ENCODE peak calls at places on chromosomes 11 and 22, in four cellular contexts. L, A, J and S are unnamed samples.

GRCh38 chr22:47884200-47884599 is 1121.8 kb downstream of the TBC1D22A start:
- DNase-seq in L (no peak), A (no peak), J (no peak), S (no peak)

GRCh38 chr11:89381094-89381493 is 110.1 kb downstream of the NOX4 start:
- DNase-seq in L (no peak), A (no peak), J (no peak), S (no peak)

GRCh38 chr22:48302657-48303359 is 1524.9 kb downstream of the BRD1 start:
- DNase-seq in L (no peak), A (no peak), J (no peak), S (no peak)

GRCh38 chr22:20430101-20430640 is 7.5 kb downstream of the SCARF2 start:
- DNase-seq in L (peak; percentile 67), A (no peak), J (no peak), S (no peak)

GRCh38 chr11:2150206-2150847 is 10.7 kb downstream of the INS start:
- DNase-seq in L (no peak), A (peak; percentile 76), J (peak; percentile 72), S (peak; percentile 62)

GRCh38 chr22:33747576-33748180 is 172.6 kb downstream of the LARGE1 start:
- DNase-seq in L (no peak), A (peak; percentile 18), J (no peak), S (no peak)

GRCh38 chr11:103007521-103007920 is 52.0 kb upstream of the MMP13 start:
- DNase-seq in L (no peak), A (no peak), J (no peak), S (no peak)

GRCh38 chr22:41910599-41911291 is 4.1 kb downstream of the SHISA8 start:
- DNase-seq in L (no peak), A (peak; percentile 67), J (no peak), S (no peak)

GRCh38 chr11:36400768-36401455 is 104.8 kb downstream of the PRR5L start:
- DNase-seq in L (no peak), A (no peak), J (no peak), S (no peak)

GRCh38 chr11:95908826-95909225 is 15.1 kb downstream of the MTMR2 start:
- DNase-seq in L (no peak), A (no peak), J (no peak), S (no peak)

GRCh38 chr11:93704237-93704636 is 37.1 kb downstream of the TAF1D start:
- DNase-seq in L (no peak), A (no peak), J (peak; percentile 4), S (no peak)

GRCh38 chr11:8810331-8811301 is 100.4 kb upstream of the AKIP1 start:
- DNase-seq in L (peak; percentile 53), A (peak; percentile 86), J (peak; percentile 63), S (no peak)

GRCh38 chr22:27748355-27749168 is 53.0 kb downstream of the MN1 start:
- DNase-seq in L (no peak), A (no peak), J (no peak), S (no peak)

GRCh38 chr11:102341844-102342318 is 5.1 kb upstream of the BIRC2 start:
- DNase-seq in L (peak; percentile 88), A (peak; percentile 60), J (peak; percentile 78), S (peak; percentile 89)

GRCh38 chr11:69035150-69035958 is 13.4 kb upstream of the TPCN2 start:
- DNase-seq in L (no peak), A (no peak), J (no peak), S (no peak)

GRCh38 chr11:120655589-120655988 is 144.0 kb downstream of the GRIK4 start:
- DNase-seq in L (no peak), A (no peak), J (no peak), S (no peak)

GRCh38 chr22:24165673-24166072 is 15.6 kb upstream of the SUSD2 start:
- DNase-seq in L (no peak), A (no peak), J (no peak), S (no peak)

GRCh38 chr22:19773470-19774040 is 13.0 kb downstream of the TBX1 start:
- DNase-seq in L (no peak), A (no peak), J (no peak), S (no peak)

GRCh38 chr11:111440416-111441205 is 61.5 kb upstream of the POU2AF1 start:
- DNase-seq in L (no peak), A (no peak), J (no peak), S (no peak)

GRCh38 chr22:46145361-46145851 is 4.9 kb upstream of the PPARA start:
- DNase-seq in L (no peak), A (no peak), J (no peak), S (no peak)

GRCh38 chr22:47690586-47690985 is 928.1 kb downstream of the TBC1D22A start:
- DNase-seq in L (no peak), A (no peak), J (no peak), S (no peak)

GRCh38 chr11:73759520-73760065 is 1.3 kb downstream of the RAB6A start:
- DNase-seq in L (no peak), A (peak; percentile 36), J (no peak), S (no peak)

GRCh38 chr22:27880778-27881394 is 38.2 kb downstream of the PITPNB start:
- DNase-seq in L (no peak), A (peak; percentile 38), J (peak; percentile 56), S (peak; percentile 47)

GRCh38 chr11:71580057-71581003 is 2.3 kb downstream of the KRTAP5-11 start:
- DNase-seq in L (peak; percentile 62), A (peak; percentile 84), J (peak; percentile 58), S (peak; percentile 48)

GRCh38 chr11:44444770-44445321 is 120.6 kb upstream of the CD82 start:
- DNase-seq in L (no peak), A (no peak), J (no peak), S (no peak)

GRCh38 chr11:134425413-134425812 is 13.4 kb upstream of the B3GAT1 start:
- DNase-seq in L (no peak), A (no peak), J (no peak), S (no peak)

GRCh38 chr11:117218133-117218915 is 13.5 kb downstream of the PCSK7 start:
- DNase-seq in L (no peak), A (no peak), J (no peak), S (no peak)

GRCh38 chr11:134019500-134019899 is 49.4 kb upstream of the JAM3 start:
- DNase-seq in L (no peak), A (no peak), J (no peak), S (no peak)

GRCh38 chr11:73315288-73316020 is 7.4 kb downstream of the ARHGEF17 start:
- DNase-seq in L (no peak), A (no peak), J (no peak), S (no peak)

GRCh38 chr22:21826204-21826603 is 41.2 kb downstream of the MAPK1 start:
- DNase-seq in L (peak; percentile 77), A (no peak), J (no peak), S (no peak)

GRCh38 chr22:25039754-25040153 is 87.2 kb downstream of the KIAA1671 start:
- DNase-seq in L (no peak), A (no peak), J (no peak), S (no peak)

GRCh38 chr22:22818861-22819855 is 68.5 kb upstream of the IGLL5 start:
- DNase-seq in L (no peak), A (no peak), J (no peak), S (no peak)

GRCh38 chr11:64770120-64770519 is 8.2 kb downstream of the SF1 start:
- DNase-seq in L (no peak), A (no peak), J (no peak), S (no peak)

GRCh38 chr22:35437038-35437437 is 37.1 kb downstream of the MCM5 start:
- DNase-seq in L (peak; percentile 88), A (peak; percentile 54), J (no peak), S (peak; percentile 38)

GRCh38 chr11:34637303-34637702 is 16.4 kb downstream of the EHF start:
- DNase-seq in L (no peak), A (no peak), J (no peak), S (no peak)

GRCh38 chr11:57318178-57318577 is 6.6 kb downstream of the TNKS1BP1 start:
- DNase-seq in L (no peak), A (no peak), J (no peak), S (no peak)
- TF ChIP-seq ELF1 in L (no peak), A (no peak), J (no peak), S (no peak)

GRCh38 chr11:63613517-63614135 is 607 bp downstream of the PLAAT3 start:
- DNase-seq in L (no peak), A (peak; percentile 74), J (no peak), S (no peak)

GRCh38 chr11:63611395-63611747 is 2.9 kb downstream of the PLAAT3 start:
- DNase-seq in L (no peak), A (no peak), J (no peak), S (no peak)

GRCh38 chr11:63612181-63612580 is 2.1 kb downstream of the PLAAT3 start:
- DNase-seq in L (no peak), A (no peak), J (no peak), S (no peak)

GRCh38 chr11:63616953-63617352 is 2.7 kb upstream of the PLAAT3 start:
- DNase-seq in L (no peak), A (no peak), J (no peak), S (no peak)

GRCh38 chr11:63614136-63614664 is at the start of gene PLAAT3:
- DNase-seq in L (peak; percentile 87), A (peak; percentile 87), J (no peak), S (peak; percentile 36)
- TF ChIP-seq REST in L (no peak), A (no peak), J (no peak), S (no peak)

DNA sequence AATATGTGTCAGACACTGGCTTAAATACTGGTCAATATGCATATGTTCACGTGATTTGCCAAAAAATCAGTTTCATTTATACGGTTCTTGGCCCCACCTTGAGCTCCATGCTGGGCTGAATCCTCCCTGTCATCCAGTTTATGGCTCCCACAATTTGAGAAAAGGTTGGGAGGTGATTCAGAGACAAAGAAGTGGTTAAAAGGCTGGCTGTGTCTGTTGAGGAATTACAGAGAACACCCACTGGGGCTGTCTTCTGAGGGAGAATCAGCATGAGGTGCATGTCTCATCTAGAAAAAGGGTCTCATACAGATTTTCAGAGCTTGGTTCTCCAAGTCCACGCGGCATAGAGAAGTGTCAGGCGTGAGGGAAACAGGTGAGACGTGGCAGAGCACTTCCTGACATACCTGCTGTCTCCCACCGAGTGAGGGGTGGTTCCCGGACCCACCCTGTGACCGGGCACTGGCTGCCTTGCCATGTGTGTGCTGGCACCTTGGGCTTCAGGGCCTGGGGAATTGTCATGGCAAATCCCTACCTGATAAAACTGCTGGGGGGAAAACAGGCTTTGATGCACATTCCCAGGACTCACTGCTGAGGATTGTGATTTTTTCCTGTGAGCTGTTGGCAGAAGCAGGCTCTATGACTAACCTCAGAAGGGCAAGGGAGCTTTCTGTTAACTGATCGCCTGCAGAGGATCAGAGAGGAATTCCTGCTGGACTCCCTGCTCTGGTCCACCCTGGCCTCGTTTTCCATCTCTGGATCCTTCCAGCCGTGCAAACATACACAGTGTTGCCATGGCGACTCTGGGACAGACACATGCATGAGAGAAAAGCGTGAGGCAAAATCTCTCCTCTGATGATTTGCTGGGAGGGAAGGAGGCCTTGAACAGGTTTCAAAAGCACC is 223.6 kb downstream of the ADAMTS15 start:
- DNase-seq in L (no peak), A (peak; percentile 44), J (no peak), S (no peak)
- TF ChIP-seq YY1 in L (no peak), A (no peak), J (no peak), S (no peak)

GRCh38 chr11:67378544-67378943 is 5.1 kb upstream of the CLCF1 start:
- DNase-seq in L (no peak), A (no peak), J (no peak), S (no peak)

GRCh38 chr11:67384851-67385366 is 6.9 kb upstream of the RAD9A start:
- DNase-seq in L (no peak), A (no peak), J (no peak), S (no peak)

GRCh38 chr11:67382481-67383136 is 9.2 kb upstream of the RAD9A start:
- DNase-seq in L (peak; percentile 82), A (peak; percentile 86), J (peak; percentile 67), S (peak; percentile 69)

GRCh38 chr11:67379061-67380058 is 6.0 kb upstream of the CLCF1 start:
- DNase-seq in L (peak; percentile 82), A (no peak), J (no peak), S (no peak)

GRCh38 chr11:67381244-67381972 is 8.0 kb upstream of the CLCF1 start:
- DNase-seq in L (no peak), A (no peak), J (no peak), S (no peak)
- TF ChIP-seq ELF1 in L (no peak), A (no peak), J (no peak), S (no peak)